ENCODE peak calls at places on chromosomes 12 and 14, in seven cellular contexts. One of them, this sample, is unnamed.

GRCh38 chr14:102964152-102964730 is 41.8 kb downstream of the AMN start:
- DNase-seq in activated CD8-positive, alpha-beta memory T cell treated with anti-CD3 and anti-CD28 coated beads, Interleukin-2, amount 50 U/mL, for 4 hours: no peak
- DNase-seq in PC-9: no peak
- DNase-seq in osteoblast: no peak
- DNase-seq in mucosa of descending colon: no peak
- DNase-seq in astrocyte: no peak
- DNase-seq in coronary artery: no peak
- DNase-seq in this sample: no peak

GRCh38 chr14:93564918-93565317 is 134.2 kb downstream of the UNC79 start:
- DNase-seq in mucosa of descending colon: no peak
- DNase-seq in osteoblast: no peak
- DNase-seq in astrocyte: no peak
- DNase-seq in PC-9: no peak
- DNase-seq in coronary artery: no peak
- DNase-seq in activated CD8-positive, alpha-beta memory T cell treated with anti-CD3 and anti-CD28 coated beads, Interleukin-2, amount 50 U/mL, for 4 hours: no peak
- DNase-seq in this sample: no peak

GRCh38 chr12:15910468-15910863 is 666 bp upstream of the DERA start:
- DNase-seq in coronary artery: no peak
- DNase-seq in astrocyte: no peak
- DNase-seq in PC-9: no peak
- DNase-seq in mucosa of descending colon: no peak
- DNase-seq in osteoblast: no peak
- DNase-seq in activated CD8-positive, alpha-beta memory T cell treated with anti-CD3 and anti-CD28 coated beads, Interleukin-2, amount 50 U/mL, for 4 hours: no peak
- DNase-seq in this sample: no peak

GRCh38 chr12:101490286-101490920 is 15.3 kb downstream of the SPIC start:
- DNase-seq in coronary artery: no peak
- DNase-seq in astrocyte: no peak
- DNase-seq in PC-9: no peak
- DNase-seq in osteoblast: no peak
- DNase-seq in mucosa of descending colon: no peak
- DNase-seq in activated CD8-positive, alpha-beta memory T cell treated with anti-CD3 and anti-CD28 coated beads, Interleukin-2, amount 50 U/mL, for 4 hours: no peak
- DNase-seq in this sample: no peak

GRCh38 chr12:84738481-84738972 is 174.1 kb downstream of the SLC6A15 start:
- DNase-seq in mucosa of descending colon: no peak
- DNase-seq in astrocyte: peak
- DNase-seq in PC-9: no peak
- DNase-seq in activated CD8-positive, alpha-beta memory T cell treated with anti-CD3 and anti-CD28 coated beads, Interleukin-2, amount 50 U/mL, for 4 hours: no peak
- DNase-seq in coronary artery: no peak
- DNase-seq in osteoblast: peak
- DNase-seq in this sample: no peak

GRCh38 chr12:41286426-41286825 is 98.3 kb downstream of the PDZRN4 start:
- DNase-seq in activated CD8-positive, alpha-beta memory T cell treated with anti-CD3 and anti-CD28 coated beads, Interleukin-2, amount 50 U/mL, for 4 hours: no peak
- DNase-seq in mucosa of descending colon: no peak
- DNase-seq in osteoblast: no peak
- DNase-seq in coronary artery: no peak
- DNase-seq in astrocyte: no peak
- DNase-seq in PC-9: no peak
- DNase-seq in this sample: no peak

GRCh38 chr12:2794261-2794735 is 472 bp upstream of the FKBP4 start:
- DNase-seq in mucosa of descending colon: no peak
- DNase-seq in coronary artery: peak
- DNase-seq in PC-9: no peak
- DNase-seq in astrocyte: peak
- DNase-seq in activated CD8-positive, alpha-beta memory T cell treated with anti-CD3 and anti-CD28 coated beads, Interleukin-2, amount 50 U/mL, for 4 hours: peak
- DNase-seq in osteoblast: no peak
- DNase-seq in this sample: no peak

GRCh38 chr12:105736498-105736897 is 402.3 kb downstream of the NUAK1 start:
- DNase-seq in mucosa of descending colon: no peak
- DNase-seq in PC-9: no peak
- DNase-seq in activated CD8-positive, alpha-beta memory T cell treated with anti-CD3 and anti-CD28 coated beads, Interleukin-2, amount 50 U/mL, for 4 hours: no peak
- DNase-seq in coronary artery: no peak
- DNase-seq in astrocyte: no peak
- DNase-seq in osteoblast: no peak
- DNase-seq in this sample: no peak

GRCh38 chr14:101248056-101248725 is 313.1 kb upstream of the DIO3 start:
- DNase-seq in osteoblast: peak
- DNase-seq in PC-9: no peak
- DNase-seq in activated CD8-positive, alpha-beta memory T cell treated with anti-CD3 and anti-CD28 coated beads, Interleukin-2, amount 50 U/mL, for 4 hours: no peak
- DNase-seq in astrocyte: no peak
- DNase-seq in mucosa of descending colon: no peak
- DNase-seq in coronary artery: peak
- DNase-seq in this sample: no peak

GRCh38 chr12:37547611-37548010 is 769.0 kb upstream of the ALG10B start:
- DNase-seq in osteoblast: no peak
- DNase-seq in PC-9: no peak
- DNase-seq in astrocyte: no peak
- DNase-seq in coronary artery: no peak
- DNase-seq in activated CD8-positive, alpha-beta memory T cell treated with anti-CD3 and anti-CD28 coated beads, Interleukin-2, amount 50 U/mL, for 4 hours: no peak
- DNase-seq in mucosa of descending colon: no peak
- DNase-seq in this sample: no peak

GRCh38 chr12:87160848-87161601 is 868.2 kb downstream of the C12orf50 start:
- DNase-seq in coronary artery: no peak
- DNase-seq in activated CD8-positive, alpha-beta memory T cell treated with anti-CD3 and anti-CD28 coated beads, Interleukin-2, amount 50 U/mL, for 4 hours: no peak
- DNase-seq in astrocyte: no peak
- DNase-seq in mucosa of descending colon: no peak
- DNase-seq in osteoblast: no peak
- DNase-seq in PC-9: peak
- DNase-seq in this sample: no peak

GRCh38 chr12:123757555-123757954 is 4.5 kb upstream of the DNAH10 start:
- DNase-seq in mucosa of descending colon: no peak
- DNase-seq in astrocyte: no peak
- DNase-seq in coronary artery: peak
- DNase-seq in PC-9: no peak
- DNase-seq in activated CD8-positive, alpha-beta memory T cell treated with anti-CD3 and anti-CD28 coated beads, Interleukin-2, amount 50 U/mL, for 4 hours: no peak
- DNase-seq in osteoblast: peak
- DNase-seq in this sample: no peak

GRCh38 chr14:66228267-66228970 is 257.8 kb upstream of the CCDC196 start:
- DNase-seq in osteoblast: no peak
- DNase-seq in PC-9: no peak
- DNase-seq in coronary artery: no peak
- DNase-seq in activated CD8-positive, alpha-beta memory T cell treated with anti-CD3 and anti-CD28 coated beads, Interleukin-2, amount 50 U/mL, for 4 hours: no peak
- DNase-seq in astrocyte: peak
- DNase-seq in mucosa of descending colon: no peak
- DNase-seq in this sample: no peak

GRCh38 chr14:36097356-36097755 is 79.2 kb downstream of the PTCSC3 start:
- DNase-seq in coronary artery: no peak
- DNase-seq in osteoblast: no peak
- DNase-seq in mucosa of descending colon: no peak
- DNase-seq in PC-9: no peak
- DNase-seq in activated CD8-positive, alpha-beta memory T cell treated with anti-CD3 and anti-CD28 coated beads, Interleukin-2, amount 50 U/mL, for 4 hours: no peak
- DNase-seq in astrocyte: no peak
- DNase-seq in this sample: no peak

GRCh38 chr14:90140956-90141316 is 79.1 kb downstream of the KCNK13 start:
- DNase-seq in mucosa of descending colon: no peak
- DNase-seq in osteoblast: peak
- DNase-seq in astrocyte: peak
- DNase-seq in activated CD8-positive, alpha-beta memory T cell treated with anti-CD3 and anti-CD28 coated beads, Interleukin-2, amount 50 U/mL, for 4 hours: no peak
- DNase-seq in coronary artery: no peak
- DNase-seq in PC-9: peak
- DNase-seq in this sample: no peak

GRCh38 chr14:37588956-37589737 is 5.9 kb downstream of the FOXA1 start:
- DNase-seq in astrocyte: no peak
- DNase-seq in osteoblast: no peak
- DNase-seq in activated CD8-positive, alpha-beta memory T cell treated with anti-CD3 and anti-CD28 coated beads, Interleukin-2, amount 50 U/mL, for 4 hours: no peak
- DNase-seq in coronary artery: no peak
- DNase-seq in PC-9: no peak
- DNase-seq in mucosa of descending colon: no peak
- DNase-seq in this sample: no peak

GRCh38 chr14:68145539-68145938 is 326.0 kb downstream of the RAD51B start:
- DNase-seq in activated CD8-positive, alpha-beta memory T cell treated with anti-CD3 and anti-CD28 coated beads, Interleukin-2, amount 50 U/mL, for 4 hours: no peak
- DNase-seq in PC-9: no peak
- DNase-seq in osteoblast: no peak
- DNase-seq in coronary artery: no peak
- DNase-seq in mucosa of descending colon: no peak
- DNase-seq in astrocyte: peak
- DNase-seq in this sample: no peak

GRCh38 chr12:46590991-46591703 is 218.6 kb upstream of the SLC38A2 start:
- DNase-seq in astrocyte: no peak
- DNase-seq in PC-9: no peak
- DNase-seq in mucosa of descending colon: no peak
- DNase-seq in osteoblast: no peak
- DNase-seq in activated CD8-positive, alpha-beta memory T cell treated with anti-CD3 and anti-CD28 coated beads, Interleukin-2, amount 50 U/mL, for 4 hours: no peak
- DNase-seq in coronary artery: no peak
- DNase-seq in this sample: no peak

GRCh38 chr12:54932691-54933090 is 51.9 kb downstream of the TESPA1 start:
- DNase-seq in mucosa of descending colon: peak
- DNase-seq in coronary artery: no peak
- DNase-seq in activated CD8-positive, alpha-beta memory T cell treated with anti-CD3 and anti-CD28 coated beads, Interleukin-2, amount 50 U/mL, for 4 hours: no peak
- DNase-seq in astrocyte: no peak
- DNase-seq in osteoblast: no peak
- DNase-seq in PC-9: no peak
- DNase-seq in this sample: no peak

GRCh38 chr14:56817396-56817921 is 7.2 kb upstream of the OTX2 start:
- DNase-seq in coronary artery: no peak
- DNase-seq in osteoblast: no peak
- DNase-seq in astrocyte: no peak
- DNase-seq in PC-9: no peak
- DNase-seq in activated CD8-positive, alpha-beta memory T cell treated with anti-CD3 and anti-CD28 coated beads, Interleukin-2, amount 50 U/mL, for 4 hours: no peak
- DNase-seq in mucosa of descending colon: no peak
- DNase-seq in this sample: no peak

GRCh38 chr12:79174656-79175055 is 310.1 kb downstream of the SYT1 start:
- DNase-seq in coronary artery: no peak
- DNase-seq in astrocyte: peak
- DNase-seq in osteoblast: no peak
- DNase-seq in PC-9: no peak
- DNase-seq in mucosa of descending colon: no peak
- DNase-seq in activated CD8-positive, alpha-beta memory T cell treated with anti-CD3 and anti-CD28 coated beads, Interleukin-2, amount 50 U/mL, for 4 hours: no peak
- DNase-seq in this sample: no peak

GRCh38 chr14:60753264-60754126 is 18.9 kb downstream of the MNAT1 start:
- DNase-seq in astrocyte: peak
- DNase-seq in PC-9: no peak
- DNase-seq in coronary artery: no peak
- DNase-seq in osteoblast: no peak
- DNase-seq in activated CD8-positive, alpha-beta memory T cell treated with anti-CD3 and anti-CD28 coated beads, Interleukin-2, amount 50 U/mL, for 4 hours: peak
- DNase-seq in mucosa of descending colon: no peak
- DNase-seq in this sample: peak

GRCh38 chr12:124673881-124674617 is 106.6 kb upstream of the NCOR2 start:
- DNase-seq in osteoblast: peak
- DNase-seq in mucosa of descending colon: no peak
- DNase-seq in activated CD8-positive, alpha-beta memory T cell treated with anti-CD3 and anti-CD28 coated beads, Interleukin-2, amount 50 U/mL, for 4 hours: no peak
- DNase-seq in astrocyte: no peak
- DNase-seq in PC-9: no peak
- DNase-seq in coronary artery: no peak
- DNase-seq in this sample: no peak

GRCh38 chr12:64672925-64673409 is 62.7 kb downstream of the RASSF3 start:
- DNase-seq in osteoblast: no peak
- DNase-seq in coronary artery: no peak
- DNase-seq in astrocyte: peak
- DNase-seq in mucosa of descending colon: peak
- DNase-seq in PC-9: peak
- DNase-seq in activated CD8-positive, alpha-beta memory T cell treated with anti-CD3 and anti-CD28 coated beads, Interleukin-2, amount 50 U/mL, for 4 hours: no peak
- DNase-seq in this sample: peak